ENCODE peak calls at places on chromosome 20, in nine cellular contexts. D is IMR-90, X is heart left ventricle, V is uterus, A is GM12878, K is mammary epithelial cell, F is PC-3, P is thoracic aorta, Q is heart right ventricle. S is an unnamed sample.

GRCh38 chr20:3727333-3728035 is 5.0 kb upstream of the HSPA12B start:
- DNase-seq in V (peak), F (peak), A (no peak), D (peak), Q (no peak), X (peak), K (peak), P (no peak), S (no peak)

GRCh38 chr20:25461281-25461650 is 53.8 kb downstream of the GINS1 start:
- DNase-seq in P (no peak), D (no peak), F (no peak), A (no peak), V (no peak), K (no peak), X (no peak), Q (no peak), S (no peak)

GRCh38 chr20:62644044-62644795 is 1.9 kb downstream of the SLCO4A1 start:
- DNase-seq in P (no peak), X (peak), D (no peak), K (no peak), V (no peak), F (peak), Q (no peak), A (no peak), S (no peak)

GRCh38 chr20:63518351-63518861 is 2.2 kb upstream of the PPDPF start:
- DNase-seq in F (no peak), X (peak), K (no peak), Q (no peak), V (peak), A (no peak), P (no peak), D (no peak), S (no peak)

GRCh38 chr20:13017883-13018535 is 9.2 kb downstream of the SPTLC3 start:
- DNase-seq in Q (no peak), P (no peak), D (no peak), A (no peak), V (no peak), F (peak), X (no peak), K (no peak), S (no peak)

GRCh38 chr20:4136078-4136966 is 121.0 kb upstream of the RNF24 start:
- DNase-seq in A (no peak), V (no peak), X (no peak), P (no peak), K (no peak), Q (no peak), F (no peak), D (peak), S (no peak)

GRCh38 chr20:19274412-19275015 is 62.1 kb downstream of the SLC24A3 start:
- DNase-seq in Q (peak), X (peak), D (no peak), A (no peak), K (no peak), P (no peak), V (peak), F (no peak), S (peak)

GRCh38 chr20:38805502-38805957 is at the start of gene PPP1R16B:
- DNase-seq in A (no peak), Q (peak), X (peak), D (no peak), K (no peak), V (peak), P (no peak), F (no peak), S (no peak)

GRCh38 chr20:55522296-55522815 is 483.0 kb downstream of the CBLN4 start:
- DNase-seq in V (no peak), D (no peak), K (no peak), A (no peak), Q (no peak), X (no peak), P (no peak), F (no peak), S (no peak)

GRCh38 chr20:51037499-51038110 is 14.7 kb upstream of the KCNG1 start:
- DNase-seq in K (no peak), A (no peak), P (no peak), V (no peak), Q (no peak), X (no peak), F (no peak), D (no peak), S (no peak)

GRCh38 chr20:41064377-41064776 is 35.8 kb downstream of the TOP1 start:
- DNase-seq in A (peak), Q (no peak), P (no peak), F (no peak), V (no peak), K (no peak), X (no peak), D (no peak), S (no peak)

DNA sequence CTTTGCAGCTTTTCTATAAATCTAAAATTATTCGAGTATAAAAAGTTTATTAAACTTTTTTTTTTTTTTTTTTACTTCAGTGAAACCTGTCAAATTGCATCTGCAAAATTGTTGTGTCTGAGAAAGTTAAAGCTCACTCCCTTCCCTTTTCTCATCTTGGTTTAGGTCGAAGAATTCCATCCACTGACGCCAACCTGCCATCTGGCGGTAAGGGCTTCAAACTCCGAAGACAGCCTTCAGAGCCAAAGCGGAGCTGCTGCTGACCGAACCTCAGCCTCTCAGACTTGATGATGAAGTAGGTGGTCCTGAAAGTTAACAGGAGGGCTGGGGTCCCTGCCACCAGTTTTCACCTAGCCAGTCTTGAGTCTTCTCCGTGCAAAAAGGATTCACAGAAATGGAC is 29.6 kb upstream of the VAPB start:
- DNase-seq in P (no peak), V (no peak), Q (no peak), X (no peak), A (no peak), K (no peak), F (no peak), D (peak), S (no peak)
- TF ChIP-seq CTCF in P (no peak), V (no peak), Q (no peak), X (no peak), A (no peak), K (no peak), F (no peak), D (peak), S (no peak)

GRCh38 chr20:36542516-36543186 is 1.3 kb downstream of the MYL9 start:
- DNase-seq in K (no peak), X (no peak), P (no peak), Q (no peak), F (no peak), V (no peak), D (no peak), A (no peak), S (no peak)
- H3K27ac ChIP-seq in K (no peak), X (peak), P (peak), Q (peak), F (no peak), V (peak), D (peak), A (no peak), S (peak)

GRCh38 chr20:49622243-49622642 is 54.3 kb upstream of the PTGIS start:
- DNase-seq in V (no peak), A (no peak), P (no peak), F (no peak), K (no peak), Q (no peak), X (no peak), D (no peak), S (no peak)

GRCh38 chr20:49619113-49620048 is 51.4 kb upstream of the PTGIS start:
- DNase-seq in D (no peak), P (no peak), F (no peak), V (no peak), A (no peak), X (no peak), Q (no peak), K (no peak), S (no peak)

GRCh38 chr20:49618289-49618688 is 50.4 kb upstream of the PTGIS start:
- DNase-seq in Q (no peak), A (no peak), F (no peak), P (no peak), V (no peak), D (no peak), X (no peak), K (no peak), S (no peak)

GRCh38 chr20:49624317-49624716 is 56.4 kb upstream of the PTGIS start:
- DNase-seq in D (no peak), K (no peak), V (no peak), X (no peak), A (no peak), Q (no peak), F (no peak), P (no peak), S (no peak)

DNA sequence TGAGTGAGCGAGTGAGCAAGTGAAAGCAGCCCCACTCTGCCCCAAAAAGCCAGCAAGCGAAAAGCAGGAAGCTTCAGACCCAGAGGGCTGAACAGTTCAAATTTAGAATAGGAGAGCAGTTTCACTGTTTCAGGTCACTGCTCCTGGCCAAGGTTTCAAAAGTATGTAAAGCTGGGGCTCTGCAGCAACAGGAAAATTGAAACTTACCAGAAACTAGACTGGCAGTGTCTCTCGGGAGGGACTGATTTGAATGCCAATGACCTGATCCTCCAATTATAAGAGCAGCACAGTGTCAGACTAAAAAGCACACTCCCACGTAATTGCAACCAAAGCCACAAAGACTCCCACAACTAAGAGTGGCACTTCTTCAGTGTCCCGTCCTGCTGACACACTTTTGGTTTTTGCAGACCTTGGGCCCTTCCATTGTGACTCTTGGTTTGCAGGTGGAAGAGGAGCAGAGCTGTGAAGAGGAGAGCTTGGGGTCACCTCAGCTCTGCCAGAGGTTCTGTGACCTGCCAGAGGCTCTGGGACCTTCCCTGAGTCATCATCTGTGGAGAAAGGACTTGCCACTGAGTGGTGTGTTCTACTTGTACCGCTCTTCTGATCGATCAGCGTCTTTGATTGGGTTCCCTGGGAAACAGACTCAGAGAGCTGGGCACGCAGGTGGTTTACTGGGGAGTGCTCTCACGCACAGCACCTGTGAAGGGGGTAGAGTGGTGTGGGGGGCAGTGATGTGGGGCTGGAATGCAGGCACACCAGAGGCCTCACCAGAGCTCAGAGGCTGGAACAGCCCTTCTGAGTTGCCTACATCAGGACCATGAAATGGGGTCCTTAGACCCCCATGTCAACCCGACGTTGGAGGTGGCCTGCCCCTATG is 52.7 kb upstream of the PTGIS start:
- DNase-seq in A (peak), P (no peak), F (no peak), X (no peak), V (no peak), Q (no peak), K (no peak), D (no peak), S (no peak)
- H3K4me3 ChIP-seq in A (peak), P (no peak), F (no peak), X (no peak), V (no peak), Q (no peak), K (no peak), D (no peak), S (no peak)

GRCh38 chr20:35568645-35569044 is 26.8 kb downstream of the ERGIC3 start:
- DNase-seq in V (no peak), Q (no peak), F (peak), P (no peak), D (no peak), K (peak), X (no peak), A (no peak), S (no peak)
- TF ChIP-seq CTCF in V (no peak), Q (no peak), F (peak), P (no peak), D (peak), K (peak), X (no peak), A (peak), S (no peak)